ENCODE peak calls at places on chromosome 3, in seven cellular contexts. P is foreskin fibroblast, S is heart right ventricle, F is spleen, M is Peyer's patch, Z is psoas muscle, O is WERI-Rb-1. E is an unnamed sample.

GRCh38 chr3:31754575-31755278 is 222.0 kb downstream of the STT3B start:
- DNase-seq in P (no peak), S (no peak), F (no peak), M (no peak), Z (no peak), O (no peak), E (no peak)

GRCh38 chr3:121529308-121529707 is 16.5 kb downstream of the POLQ start:
- DNase-seq in P (no peak), S (no peak), F (no peak), M (no peak), Z (no peak), O (no peak), E (no peak)

GRCh38 chr3:123586131-123586530 is 1.3 kb upstream of the HACD2 start:
- DNase-seq in P (peak), S (no peak), F (peak), M (peak), Z (no peak), O (peak), E (peak)

GRCh38 chr3:15015456-15015855 is 49.7 kb downstream of the MRPS25 start:
- DNase-seq in P (no peak), S (no peak), F (no peak), M (no peak), Z (peak), O (no peak), E (no peak)

GRCh38 chr3:45167011-45167911 is 21.1 kb upstream of the CDCP1 start:
- DNase-seq in P (peak), S (peak), F (peak), M (peak), Z (peak), O (no peak), E (peak)

GRCh38 chr3:52233968-52234367 is 5.0 kb downstream of the TWF2 start:
- DNase-seq in P (no peak), S (no peak), F (peak), M (no peak), Z (peak), O (no peak), E (no peak)

GRCh38 chr3:141366285-141367037 is 1.8 kb upstream of the ZBTB38 start:
- DNase-seq in P (peak), S (no peak), F (no peak), M (no peak), Z (peak), O (no peak), E (peak)

GRCh38 chr3:15223684-15224575 is 17.9 kb downstream of the CAPN7 start:
- DNase-seq in P (no peak), S (no peak), F (no peak), M (no peak), Z (no peak), O (no peak), E (no peak)

GRCh38 chr3:19946291-19946831 is 536 bp upstream of the RAB5A start:
- DNase-seq in P (no peak), S (no peak), F (no peak), M (no peak), Z (no peak), O (no peak), E (peak)

GRCh38 chr3:160472344-160472743 is 22.8 kb upstream of the TRIM59 start:
- DNase-seq in P (no peak), S (no peak), F (no peak), M (no peak), Z (no peak), O (no peak), E (no peak)

GRCh38 chr3:130395916-130396315 is 50.4 kb downstream of the COL6A5 start:
- DNase-seq in P (peak), S (no peak), F (no peak), M (no peak), Z (no peak), O (no peak), E (no peak)

GRCh38 chr3:141275973-141276372 is 44.3 kb downstream of the PXYLP1 start:
- DNase-seq in P (peak), S (no peak), F (no peak), M (no peak), Z (no peak), O (no peak), E (no peak)

GRCh38 chr3:52326976-52327375 is 10.9 kb downstream of the DNAH1 start:
- DNase-seq in P (no peak), S (no peak), F (no peak), M (no peak), Z (no peak), O (no peak), E (no peak)

GRCh38 chr3:72155391-72156064 is 370.6 kb upstream of the PROK2 start:
- DNase-seq in P (peak), S (peak), F (no peak), M (peak), Z (peak), O (no peak), E (peak)

GRCh38 chr3:149702691-149703426 is 45.0 kb upstream of the WWTR1 start:
- DNase-seq in P (peak), S (no peak), F (no peak), M (no peak), Z (no peak), O (no peak), E (no peak)

GRCh38 chr3:64123931-64124330 is 100.6 kb upstream of the PSMD6 start:
- DNase-seq in P (no peak), S (no peak), F (no peak), M (no peak), Z (no peak), O (no peak), E (no peak)

GRCh38 chr3:58722526-58722925 is 56.0 kb upstream of the FAM3D start:
- DNase-seq in P (no peak), S (no peak), F (no peak), M (no peak), Z (no peak), O (no peak), E (no peak)

GRCh38 chr3:43330981-43331380 is 44.6 kb downstream of the SNRK start:
- DNase-seq in P (no peak), S (no peak), F (no peak), M (no peak), Z (no peak), O (no peak), E (no peak)
- H3K4me3 ChIP-seq in P (no peak), S (no peak), F (no peak), M (no peak), Z (no peak), O (no peak), E (no peak)

GRCh38 chr3:190121061-190121765 is 516 bp upstream of the P3H2 start:
- DNase-seq in P (no peak), S (no peak), F (no peak), M (no peak), Z (no peak), O (no peak), E (no peak)
- H3K4me3 ChIP-seq in P (peak), S (peak), F (peak), M (peak), Z (peak), O (peak), E (no peak)

DNA sequence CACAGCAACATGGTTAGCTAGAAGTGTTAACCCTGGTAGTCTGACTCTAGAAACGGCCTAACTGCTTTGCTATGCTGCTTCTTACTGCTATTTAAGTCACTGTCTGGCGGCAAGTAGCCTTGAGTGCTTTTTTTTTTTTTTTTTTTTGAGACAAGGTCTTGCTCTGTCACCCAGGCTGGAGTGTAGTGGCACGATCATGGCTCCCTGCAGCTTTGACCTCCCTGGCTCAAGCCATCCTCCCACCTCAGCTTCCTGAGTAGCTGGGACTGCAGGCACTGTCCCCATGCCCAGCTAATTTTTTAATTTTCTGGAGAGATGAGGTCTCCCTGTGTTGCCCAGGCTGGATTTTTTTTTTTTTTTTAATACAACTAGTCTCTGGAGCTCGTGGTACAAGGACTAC is 93.2 kb downstream of the ITPR1 start:
- DNase-seq in P (no peak), S (no peak), F (no peak), M (no peak), Z (no peak), O (no peak), E (no peak)
- H3K4me3 ChIP-seq in P (no peak), S (no peak), F (no peak), M (no peak), Z (no peak), O (no peak), E (no peak)

GRCh38 chr3:100149130-100149529 is 34.8 kb upstream of the FILIP1L start:
- DNase-seq in P (no peak), S (no peak), F (no peak), M (no peak), Z (no peak), O (no peak), E (no peak)
- H3K4me3 ChIP-seq in P (no peak), S (no peak), F (no peak), M (no peak), Z (no peak), O (no peak), E (no peak)

GRCh38 chr3:119401502-119402440 is 61.6 kb downstream of the TMEM39A start:
- DNase-seq in P (no peak), S (no peak), F (no peak), M (no peak), Z (no peak), O (no peak), E (no peak)
- H3K4me3 ChIP-seq in P (no peak), S (no peak), F (no peak), M (no peak), Z (no peak), O (no peak), E (no peak)

DNA sequence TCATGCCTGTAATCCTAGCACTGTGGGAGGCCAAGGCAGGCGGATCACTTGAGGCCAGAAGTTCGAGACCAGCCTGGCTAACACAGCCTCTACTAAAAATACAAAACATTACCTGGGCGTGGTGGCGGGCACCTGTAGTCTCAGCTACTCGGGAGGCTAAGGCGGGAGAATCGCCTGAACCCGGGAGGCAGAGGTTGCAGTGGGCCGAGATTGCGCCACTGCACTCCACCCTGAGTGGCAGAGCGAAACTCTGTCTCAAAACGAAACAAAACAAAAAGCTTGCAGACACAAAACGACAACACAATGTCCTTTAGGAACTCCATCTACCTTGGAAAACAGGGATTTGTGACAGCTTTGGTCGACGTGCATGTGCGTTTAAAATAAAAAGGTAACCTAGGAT is 716 bp upstream of the KLHL24 start:
- DNase-seq in P (no peak), S (no peak), F (peak), M (no peak), Z (no peak), O (no peak), E (no peak)
- H3K4me3 ChIP-seq in P (no peak), S (peak), F (peak), M (peak), Z (peak), O (peak), E (no peak)

GRCh38 chr3:134708671-134709070 is 57.8 kb upstream of the KY start:
- DNase-seq in P (no peak), S (no peak), F (no peak), M (no peak), Z (no peak), O (no peak), E (no peak)
- H3K4me3 ChIP-seq in P (no peak), S (no peak), F (no peak), M (no peak), Z (no peak), O (no peak), E (no peak)

GRCh38 chr3:11612515-11613184 is 31.1 kb downstream of the VGLL4 start:
- DNase-seq in P (no peak), S (no peak), F (no peak), M (no peak), Z (no peak), O (peak), E (no peak)
- H3K4me3 ChIP-seq in P (no peak), S (no peak), F (no peak), M (no peak), Z (no peak), O (peak), E (no peak)

GRCh38 chr3:56680054-56680453 is 3.0 kb downstream of the TASOR start:
- DNase-seq in P (no peak), S (no peak), F (no peak), M (no peak), Z (no peak), O (no peak), E (no peak)

GRCh38 chr3:56682458-56683121 is 475 bp downstream of the TASOR start:
- DNase-seq in P (peak), S (peak), F (peak), M (peak), Z (peak), O (peak), E (peak)

GRCh38 chr3:56681963-56682457 is 1.1 kb downstream of the TASOR start:
- DNase-seq in P (no peak), S (no peak), F (no peak), M (no peak), Z (no peak), O (no peak), E (no peak)

GRCh38 chr3:56684029-56684428 is 964 bp upstream of the TASOR start:
- DNase-seq in P (no peak), S (no peak), F (no peak), M (no peak), Z (no peak), O (no peak), E (no peak)

GRCh38 chr3:56683122-56683817 is at the start of gene TASOR:
- DNase-seq in P (peak), S (peak), F (peak), M (peak), Z (peak), O (peak), E (peak)
- H3K4me3 ChIP-seq in P (peak), S (peak), F (peak), M (peak), Z (peak), O (peak), E (peak)

GRCh38 chr3:188890572-188891270 is 281.1 kb upstream of the TPRG1 start:
- DNase-seq in P (peak), S (no peak), F (no peak), M (no peak), Z (no peak), O (no peak), E (no peak)

GRCh38 chr3:188889070-188889491 is 282.7 kb upstream of the TPRG1 start:
- DNase-seq in P (no peak), S (no peak), F (no peak), M (no peak), Z (no peak), O (no peak), E (no peak)

GRCh38 chr3:188884299-188885043 is 287.3 kb upstream of the TPRG1 start:
- DNase-seq in P (no peak), S (no peak), F (no peak), M (no peak), Z (no peak), O (no peak), E (no peak)

GRCh38 chr3:188888321-188889056 is 283.3 kb upstream of the TPRG1 start:
- DNase-seq in P (no peak), S (no peak), F (no peak), M (no peak), Z (no peak), O (no peak), E (no peak)
- H3K4me3 ChIP-seq in P (no peak), S (no peak), F (no peak), M (no peak), Z (no peak), O (no peak), E (no peak)